ENCODE peak calls at places on chromosomes 4 and X, in ten cellular contexts. Y is CD8-positive, alpha-beta T cell; K is left lung; H is dorsolateral prefrontal cortex; Z is tibial artery; E is neural progenitor cell; C is testis; Q is upper lobe of right lung; F is GM23248; A is stomach. T is an unnamed sample.

GRCh38 chr4:21699437-21699836 is 249.1 kb downstream of the KCNIP4 start:
- DNase-seq in Y (no peak), K (no peak), H (no peak), Z (no peak), E (peak; percentile 7), C (no peak), Q (no peak), F (no peak), A (peak; percentile 26), T (no peak)

GRCh38 chrX:129845616-129846190 is 2.0 kb upstream of the ZDHHC9 start:
- DNase-seq in Y (no peak), K (no peak), H (no peak), Z (no peak), E (no peak), C (no peak), Q (no peak), F (no peak), A (no peak), T (no peak)

GRCh38 chrX:109508915-109509314 is 27.0 kb upstream of the GUCY2F start:
- DNase-seq in Y (no peak), K (no peak), H (no peak), Z (no peak), E (no peak), C (no peak), Q (no peak), F (no peak), A (no peak), T (no peak)

GRCh38 chr4:164012396-164013027 is 518.0 kb downstream of the TMA16 start:
- DNase-seq in Y (no peak), K (no peak), H (peak; percentile 43), Z (no peak), E (peak; percentile 76), C (no peak), Q (no peak), F (no peak), A (peak; percentile 48), T (no peak)

GRCh38 chrX:108527724-108528123 is 88.1 kb downstream of the COL4A5 start:
- DNase-seq in Y (no peak), K (no peak), H (no peak), Z (no peak), E (no peak), C (no peak), Q (no peak), F (no peak), A (no peak), T (no peak)

GRCh38 chr4:43337707-43338106 is 445.2 kb downstream of the GRXCR1 start:
- DNase-seq in Y (no peak), K (no peak), H (no peak), Z (no peak), E (no peak), C (no peak), Q (no peak), F (peak; percentile 76), A (no peak), T (no peak)

GRCh38 chrX:121949041-121949760 is 901.8 kb downstream of the GLUD2 start:
- DNase-seq in Y (no peak), K (no peak), H (no peak), Z (no peak), E (no peak), C (no peak), Q (no peak), F (no peak), A (no peak), T (no peak)

GRCh38 chrX:31546130-31546529 is 474.3 kb upstream of the FTHL17 start:
- DNase-seq in Y (no peak), K (no peak), H (no peak), Z (no peak), E (no peak), C (no peak), Q (no peak), F (peak; percentile 89), A (no peak), T (no peak)

GRCh38 chr4:61561028-61561427 is 360.9 kb downstream of the ADGRL3 start:
- DNase-seq in Y (no peak), K (no peak), H (no peak), Z (no peak), E (no peak), C (no peak), Q (no peak), F (no peak), A (no peak), T (no peak)

GRCh38 chrX:28997716-28998115 is 410.5 kb downstream of the IL1RAPL1 start:
- DNase-seq in Y (no peak), K (no peak), H (no peak), Z (no peak), E (no peak), C (no peak), Q (no peak), F (no peak), A (no peak), T (no peak)

GRCh38 chrX:41010188-41010846 is 74.9 kb upstream of the USP9X start:
- DNase-seq in Y (peak; percentile 9), K (peak; percentile 79), H (peak; percentile 35), Z (peak; percentile 79), E (peak; percentile 52), C (peak; percentile 83), Q (peak; percentile 79), F (peak; percentile 91), A (peak; percentile 79), T (peak; percentile 85)

GRCh38 chr4:25299476-25300203 is 12.9 kb upstream of the ZCCHC4 start:
- DNase-seq in Y (no peak), K (no peak), H (no peak), Z (no peak), E (no peak), C (no peak), Q (no peak), F (no peak), A (peak; percentile 82), T (no peak)

GRCh38 chr4:112862318-112862674 is 187.2 kb upstream of the ANK2 start:
- DNase-seq in Y (no peak), K (no peak), H (no peak), Z (no peak), E (no peak), C (no peak), Q (no peak), F (no peak), A (no peak), T (no peak)
- H3K27ac ChIP-seq in Y (no peak overlapping the region), K (no peak overlapping the region), H (peak overlapping the region; percentile 81), Z (no peak overlapping the region), E (peak overlapping the region; percentile 99), C (peak overlapping the region; percentile 60), Q (no peak overlapping the region), F (no peak overlapping the region), A (no peak overlapping the region), T (no peak overlapping the region)

DNA sequence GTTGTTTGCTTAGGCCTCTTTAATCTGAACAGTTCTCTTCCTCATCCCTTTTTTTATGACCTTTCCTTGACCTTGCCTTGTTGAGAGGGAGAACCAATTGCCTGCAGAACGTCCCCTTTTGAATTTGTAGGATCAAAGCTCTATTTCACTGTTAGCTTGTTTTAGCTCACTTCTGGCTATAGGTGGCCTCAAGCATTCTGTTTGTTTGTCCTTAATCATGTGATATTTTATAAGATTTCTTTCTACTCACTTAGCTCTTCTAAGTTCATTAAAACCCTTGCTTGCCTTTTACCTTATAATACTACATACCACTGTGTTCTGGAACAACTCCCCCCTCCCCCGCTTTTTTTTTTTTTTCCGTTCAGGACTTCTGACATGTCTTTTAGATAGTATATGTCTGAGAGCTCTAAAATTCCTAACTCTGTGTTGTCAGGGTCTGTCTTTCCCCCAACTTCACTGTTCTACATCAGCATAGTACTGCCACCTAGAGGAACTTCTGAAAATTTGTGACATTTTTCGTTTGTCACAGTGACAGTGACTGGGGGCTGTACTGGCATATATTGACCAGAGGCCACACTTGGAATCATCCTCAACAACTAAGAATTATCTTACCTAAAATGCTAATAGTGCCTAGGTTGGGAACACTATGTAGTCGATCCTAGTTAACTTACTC is 128.5 kb downstream of the LARP7 start:
- DNase-seq in Y (no peak), K (no peak), H (no peak), Z (no peak), E (peak; percentile 78), C (no peak), Q (no peak), F (peak; percentile 34), A (no peak), T (no peak)
- H3K4me3 ChIP-seq in Y (no peak overlapping the region), K (no peak overlapping the region), H (no peak overlapping the region), Z (no peak overlapping the region), E (no peak overlapping the region), C (no peak overlapping the region), Q (no peak overlapping the region), F (no peak overlapping the region), A (no peak overlapping the region), T (no peak overlapping the region)

DNA sequence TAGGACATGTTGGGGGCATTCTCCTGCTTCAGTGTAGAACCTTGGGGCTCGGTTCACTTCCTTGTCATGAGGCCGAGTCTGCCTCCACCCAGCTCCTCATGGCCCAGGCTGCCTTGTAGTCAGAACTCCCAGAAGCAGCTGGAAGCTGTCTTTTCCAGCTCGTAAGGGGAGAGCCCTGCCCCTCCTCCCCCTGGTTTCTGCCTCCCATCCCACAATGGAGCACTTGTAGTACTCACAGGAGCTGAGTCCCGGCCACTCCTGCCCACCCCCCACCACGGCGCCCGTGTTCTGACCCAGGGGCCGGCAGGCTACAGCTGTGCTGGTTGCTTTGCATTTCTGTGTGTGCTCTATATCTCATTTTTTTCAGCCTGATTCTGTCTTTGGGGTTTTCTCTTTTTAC is 24.7 kb upstream of the PJA1 start:
- DNase-seq in Y (no peak), K (no peak), H (peak; percentile 76), Z (no peak), E (peak; percentile 27), C (peak; percentile 56), Q (no peak), F (no peak), A (no peak), T (no peak)
- H3K27ac ChIP-seq in Y (no peak overlapping the region), K (no peak overlapping the region), H (no peak overlapping the region), Z (no peak overlapping the region), E (no peak overlapping the region), C (peak overlapping the region; percentile 24), Q (no peak overlapping the region), F (no peak overlapping the region), A (no peak overlapping the region), T (no peak overlapping the region)

GRCh38 chrX:133394765-133395164 is 20.5 kb downstream of the GPC4 start:
- DNase-seq in Y (no peak), K (no peak), H (no peak), Z (no peak), E (no peak), C (no peak), Q (no peak), F (no peak), A (no peak), T (no peak)
- H3K4me3 ChIP-seq in Y (no peak overlapping the region), K (no peak overlapping the region), H (no peak overlapping the region), Z (no peak overlapping the region), E (no peak overlapping the region), C (no peak overlapping the region), Q (no peak overlapping the region), F (no peak overlapping the region), A (no peak overlapping the region), T (no peak overlapping the region)

DNA sequence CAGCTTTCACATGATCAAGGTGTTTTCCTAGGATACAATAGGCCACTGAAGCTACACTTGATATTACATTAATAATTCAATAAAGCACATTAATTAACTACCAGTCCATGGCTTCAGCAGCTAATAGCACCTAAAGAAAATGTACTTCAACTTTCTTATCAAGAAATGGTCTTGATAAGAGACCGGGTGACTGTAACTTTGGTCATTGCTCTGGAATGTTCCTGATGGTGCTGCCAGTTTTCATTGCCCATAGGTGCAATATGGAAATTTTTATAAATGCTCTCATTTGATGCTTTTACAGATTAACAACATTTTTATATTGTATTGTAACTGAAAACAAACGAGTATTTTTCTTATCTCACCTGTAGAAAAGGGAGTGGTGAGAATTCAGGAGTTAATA is 165.4 kb downstream of the SHROOM3 start:
- DNase-seq in Y (no peak), K (no peak), H (no peak), Z (no peak), E (no peak), C (no peak), Q (no peak), F (no peak), A (no peak), T (no peak)
- H3K27ac ChIP-seq in Y (no peak overlapping the region), K (peak overlapping the region; percentile 10), H (no peak overlapping the region), Z (peak overlapping the region; percentile 84), E (no peak overlapping the region), C (no peak overlapping the region), Q (no peak overlapping the region), F (no peak overlapping the region), A (peak overlapping the region; percentile 79), T (no peak overlapping the region)